ENCODE peak calls at places on chromosomes 12 and 14, in six cellular contexts. E is K562, N is GM12878, G is HL-60, F is HepG2, Y is H1. J is an unnamed sample.

GRCh38 chr14:68675233-68675577 is 117.7 kb downstream of the ZFP36L1 start:
- DNase-seq in E (no peak), N (no peak), G (no peak), F (peak), Y (no peak), J (no peak)

GRCh38 chr12:110107369-110108281 is 16.5 kb upstream of the IFT81 start:
- DNase-seq in E (no peak), N (no peak), G (no peak), F (peak), Y (no peak), J (no peak)

GRCh38 chr12:109879332-109880048 is 851 bp downstream of the GLTP start:
- DNase-seq in E (peak), N (no peak), G (no peak), F (no peak), Y (peak), J (peak)

GRCh38 chr14:53792909-53793308 is 163.7 kb downstream of the BMP4 start:
- DNase-seq in E (no peak), N (no peak), G (no peak), F (no peak), Y (no peak), J (no peak)

GRCh38 chr12:71804505-71804904 is 35.1 kb upstream of the TBC1D15 start:
- DNase-seq in E (peak), N (no peak), G (no peak), F (no peak), Y (peak), J (no peak)

GRCh38 chr12:78120866-78121590 is 290.3 kb downstream of the NAV3 start:
- DNase-seq in E (no peak), N (no peak), G (peak), F (no peak), Y (no peak), J (peak)

GRCh38 chr12:64894827-64895475 is 70.5 kb downstream of the TBC1D30 start:
- DNase-seq in E (no peak), N (no peak), G (no peak), F (no peak), Y (no peak), J (no peak)

GRCh38 chr12:124497658-124498057 is 69.8 kb downstream of the NCOR2 start:
- DNase-seq in E (no peak), N (no peak), G (peak), F (no peak), Y (no peak), J (peak)

GRCh38 chr12:119901670-119902069 is 24.6 kb upstream of the CIT start:
- DNase-seq in E (no peak), N (no peak), G (no peak), F (no peak), Y (no peak), J (no peak)

GRCh38 chr12:16184691-16185090 is 92.8 kb downstream of the SLC15A5 start:
- DNase-seq in E (no peak), N (no peak), G (no peak), F (no peak), Y (no peak), J (no peak)

GRCh38 chr12:65534105-65534841 is 255.8 kb downstream of the MSRB3 start:
- DNase-seq in E (no peak), N (no peak), G (no peak), F (no peak), Y (no peak), J (no peak)

GRCh38 chr14:97056086-97056485 is 258.9 kb downstream of the VRK1 start:
- DNase-seq in E (no peak), N (no peak), G (no peak), F (no peak), Y (no peak), J (peak)

GRCh38 chr12:126198966-126199692 is 1133.9 kb downstream of the AACS start:
- DNase-seq in E (no peak), N (no peak), G (no peak), F (no peak), Y (no peak), J (no peak)

GRCh38 chr14:34350903-34351302 is 111.1 kb downstream of the SPTSSA start:
- DNase-seq in E (no peak), N (no peak), G (no peak), F (no peak), Y (no peak), J (no peak)

GRCh38 chr12:24922109-24922508 is 26.8 kb downstream of the BCAT1 start:
- DNase-seq in E (no peak), N (no peak), G (no peak), F (no peak), Y (no peak), J (no peak)

GRCh38 chr14:86357119-86357518 is 827.2 kb downstream of the FLRT2 start:
- DNase-seq in E (no peak), N (no peak), G (no peak), F (no peak), Y (no peak), J (no peak)

GRCh38 chr14:71243697-71244096 is 336.4 kb downstream of the PCNX1 start:
- DNase-seq in E (no peak), N (no peak), G (no peak), F (no peak), Y (no peak), J (no peak)

GRCh38 chr12:15757553-15758255 is 31.5 kb downstream of the EPS8 start:
- DNase-seq in E (no peak), N (no peak), G (no peak), F (peak), Y (no peak), J (no peak)

GRCh38 chr12:121181181-121181580 is 28.7 kb upstream of the P2RX4 start:
- DNase-seq in E (no peak), N (no peak), G (no peak), F (no peak), Y (no peak), J (no peak)

GRCh38 chr14:106039400-106039799 is 513.0 kb downstream of the TMEM121 start:
- DNase-seq in E (peak), N (no peak), G (no peak), F (no peak), Y (no peak), J (peak)

GRCh38 chr12:48000878-48001321 is 3.4 kb downstream of the COL2A1 start:
- DNase-seq in E (no peak), N (no peak), G (no peak), F (no peak), Y (no peak), J (peak)

GRCh38 chr14:34623506-34623905 is 6.4 kb downstream of the SNX6 start:
- DNase-seq in E (no peak), N (no peak), G (no peak), F (no peak), Y (no peak), J (no peak)

GRCh38 chr12:77120156-77120555 is 54.8 kb upstream of the E2F7 start:
- DNase-seq in E (no peak), N (no peak), G (no peak), F (no peak), Y (no peak), J (no peak)

GRCh38 chr12:90075685-90076084 is 367.0 kb upstream of the ATP2B1 start:
- DNase-seq in E (no peak), N (no peak), G (no peak), F (no peak), Y (no peak), J (no peak)

GRCh38 chr12:2819810-2820209 is 7.3 kb downstream of the ITFG2 start:
- DNase-seq in E (no peak), N (no peak), G (no peak), F (no peak), Y (no peak), J (no peak)

GRCh38 chr12:70402597-70402996 is 36.5 kb downstream of the KCNMB4 start:
- DNase-seq in E (no peak), N (no peak), G (no peak), F (no peak), Y (no peak), J (no peak)

GRCh38 chr14:103488071-103488470 is 34.6 kb downstream of the CKB start:
- DNase-seq in E (no peak), N (no peak), G (no peak), F (no peak), Y (no peak), J (no peak)

GRCh38 chr14:103483600-103483999 is 39.0 kb downstream of the CKB start:
- DNase-seq in E (no peak), N (no peak), G (no peak), F (no peak), Y (no peak), J (no peak)

GRCh38 chr14:103488960-103489359 is 33.7 kb downstream of the CKB start:
- DNase-seq in E (no peak), N (no peak), G (no peak), F (no peak), Y (no peak), J (no peak)

GRCh38 chr14:103480595-103480994 is 42.0 kb downstream of the CKB start:
- DNase-seq in E (no peak), N (peak), G (no peak), F (no peak), Y (no peak), J (no peak)

GRCh38 chr14:103485504-103485903 is 37.1 kb downstream of the CKB start:
- DNase-seq in E (no peak), N (no peak), G (no peak), F (no peak), Y (no peak), J (no peak)
- TF ChIP-seq GABPA in E (no peak), N (no peak), G (no peak), F (no peak), Y (no peak), J (no peak)

DNA sequence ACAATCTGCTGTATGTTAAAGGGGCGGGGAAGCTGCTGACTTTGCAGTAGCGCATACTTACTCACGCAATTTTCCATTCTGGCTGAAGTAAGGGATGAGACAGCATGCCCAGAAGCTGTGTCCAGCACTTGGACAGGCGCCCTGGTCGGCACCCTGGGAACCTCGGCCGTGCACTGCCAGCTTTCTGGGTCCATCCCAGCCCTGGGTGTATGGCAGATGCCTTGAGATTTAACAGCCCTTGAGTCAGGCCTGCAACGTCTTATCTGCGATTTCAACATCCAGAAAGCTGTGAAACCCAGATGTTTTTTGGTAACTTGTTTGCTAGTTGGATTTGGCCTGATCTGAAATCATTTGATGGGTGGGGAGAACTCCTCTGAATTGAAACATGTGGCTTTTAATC is 16.2 kb downstream of the EML1 start:
- DNase-seq in E (no peak), N (no peak), G (no peak), F (no peak), Y (no peak), J (peak)
- TF ChIP-seq GABPA in E (no peak), N (no peak), G (no peak), F (no peak), Y (no peak), J (no peak)

GRCh38 chr12:122230798-122231197 is 4.9 kb upstream of the DIABLO start:
- DNase-seq in E (no peak), N (no peak), G (no peak), F (no peak), Y (no peak), J (no peak)

GRCh38 chr12:122226366-122227222 is 742 bp upstream of the DIABLO start:
- DNase-seq in E (no peak), N (no peak), G (no peak), F (no peak), Y (no peak), J (no peak)

GRCh38 chr12:122225683-122226365 is at the start of gene DIABLO:
- DNase-seq in E (peak), N (peak), G (peak), F (peak), Y (peak), J (peak)

GRCh38 chr12:122228092-122228491 is 2.2 kb upstream of the DIABLO start:
- DNase-seq in E (no peak), N (no peak), G (no peak), F (no peak), Y (no peak), J (peak)

DNA sequence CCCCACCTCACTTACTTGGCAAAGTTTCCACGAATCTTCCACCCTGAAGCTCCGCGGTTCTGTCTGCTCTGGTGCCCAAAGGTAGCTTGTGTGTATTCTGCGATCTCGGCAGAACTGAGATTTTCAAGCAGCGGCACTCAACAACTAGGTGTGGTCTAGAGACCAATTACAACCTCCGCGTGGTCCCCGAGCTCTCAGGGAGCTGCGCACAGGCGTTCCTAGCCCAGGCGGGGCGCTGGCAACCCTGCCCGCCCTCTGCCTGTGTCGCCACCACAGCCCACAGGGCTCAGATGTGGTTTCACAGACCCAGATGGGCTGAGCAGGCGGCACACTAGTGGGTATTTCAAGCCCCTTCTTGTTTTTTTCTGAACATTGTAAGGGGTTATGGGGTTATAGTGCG is 1.5 kb upstream of the DIABLO start:
- DNase-seq in E (no peak), N (no peak), G (no peak), F (no peak), Y (no peak), J (peak)
- TF ChIP-seq GABPA in E (no peak), N (no peak), G (no peak), F (no peak), Y (no peak), J (no peak)

GRCh38 chr14:92841930-92842329 is 47.8 kb downstream of the GOLGA5 start:
- DNase-seq in E (no peak), N (no peak), G (no peak), F (no peak), Y (no peak), J (no peak)

GRCh38 chr14:92847220-92848148 is 53.4 kb downstream of the GOLGA5 start:
- DNase-seq in E (no peak), N (no peak), G (peak), F (no peak), Y (no peak), J (no peak)

GRCh38 chr14:92846162-92846897 is 52.2 kb downstream of the GOLGA5 start:
- DNase-seq in E (peak), N (peak), G (peak), F (no peak), Y (no peak), J (no peak)

GRCh38 chr14:92848941-92849340 is 54.8 kb downstream of the GOLGA5 start:
- DNase-seq in E (no peak), N (no peak), G (no peak), F (no peak), Y (no peak), J (peak)

GRCh38 chr14:92844220-92844619 is 50.1 kb downstream of the GOLGA5 start:
- DNase-seq in E (no peak), N (peak), G (no peak), F (no peak), Y (no peak), J (no peak)
- TF ChIP-seq GABPA in E (no peak), N (no peak), G (no peak), F (no peak), Y (no peak), J (no peak)

GRCh38 chr12:130163461-130164215 is 1.4 kb downstream of the FZD10 start:
- DNase-seq in E (no peak), N (no peak), G (no peak), F (no peak), Y (no peak), J (no peak)
- TF ChIP-seq GABPA in E (no peak), N (no peak), G (no peak), F (no peak), Y (no peak), J (no peak)

DNA sequence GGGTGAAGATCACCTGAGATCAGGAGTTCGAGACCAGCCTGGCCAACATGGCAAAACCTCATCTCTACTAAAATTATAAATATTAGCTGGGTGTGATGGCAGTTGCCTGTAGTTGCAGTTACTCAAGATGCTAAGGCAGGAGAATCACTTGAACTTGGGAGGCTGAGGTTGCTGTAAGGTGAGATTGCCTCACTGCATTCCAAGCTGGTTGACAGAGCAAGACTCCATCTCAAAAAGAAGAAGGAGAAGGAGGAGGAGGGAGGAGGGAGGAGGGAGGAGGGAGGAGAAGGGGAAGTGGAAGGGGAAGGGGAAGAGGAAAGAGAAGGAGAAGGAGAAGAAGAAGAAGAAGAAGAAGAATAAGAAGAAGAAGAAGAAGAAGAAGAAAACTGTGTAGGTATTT is 17.0 kb downstream of the RNASE10 start:
- DNase-seq in E (no peak), N (no peak), G (peak), F (no peak), Y (no peak), J (no peak)
- TF ChIP-seq GABPA in E (no peak), N (no peak), G (no peak), F (no peak), Y (no peak), J (no peak)

DNA sequence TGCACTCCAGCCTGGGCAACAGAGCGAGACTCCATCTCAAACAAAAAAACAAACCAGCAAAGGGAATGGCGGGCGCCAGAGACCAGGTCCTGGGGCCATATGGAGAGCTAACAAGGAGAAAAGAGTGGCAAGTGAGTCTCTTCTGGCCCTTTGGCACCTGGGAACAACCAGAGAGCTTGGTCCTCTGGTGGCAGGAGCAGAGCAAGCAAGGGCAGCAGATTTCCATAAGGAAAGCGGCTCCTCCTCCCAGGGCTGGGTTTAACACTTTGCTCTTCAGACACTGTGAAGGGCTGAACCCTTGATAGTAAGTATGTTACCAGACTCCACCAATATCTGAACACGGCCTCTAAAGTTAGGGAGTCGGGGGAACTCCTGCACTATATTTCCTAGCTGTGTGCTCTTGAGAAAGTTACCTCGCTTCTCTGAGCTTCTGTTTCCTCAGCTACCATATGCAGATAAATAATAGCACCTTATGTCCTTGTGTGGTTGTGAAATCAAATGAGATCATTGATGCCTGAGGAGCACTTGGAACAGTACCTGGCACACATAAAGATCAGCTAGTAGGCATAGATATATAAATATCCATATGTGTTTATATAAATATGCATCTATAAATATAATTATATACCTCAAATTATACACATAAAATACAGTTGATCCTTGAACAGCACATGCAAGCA is 33.4 kb upstream of the PLEKHG6 start:
- DNase-seq in E (no peak), N (no peak), G (no peak), F (no peak), Y (no peak), J (no peak)
- TF ChIP-seq GABPA in E (no peak), N (no peak), G (no peak), F (no peak), Y (no peak), J (no peak)

GRCh38 chr14:26598672-26599131 is 869 bp upstream of the NOVA1 start:
- DNase-seq in E (no peak), N (no peak), G (no peak), F (no peak), Y (no peak), J (peak)

GRCh38 chr14:26595922-26596721 is 1.7 kb downstream of the NOVA1 start:
- DNase-seq in E (no peak), N (no peak), G (no peak), F (no peak), Y (peak), J (no peak)

GRCh38 chr14:26596722-26597030 is 1.2 kb downstream of the NOVA1 start:
- DNase-seq in E (no peak), N (no peak), G (no peak), F (no peak), Y (no peak), J (no peak)

GRCh38 chr14:26598081-26598671 is 343 bp upstream of the NOVA1 start:
- DNase-seq in E (peak), N (no peak), G (no peak), F (peak), Y (peak), J (peak)

GRCh38 chr14:26597136-26598080 is at the start of gene NOVA1:
- DNase-seq in E (no peak), N (no peak), G (no peak), F (no peak), Y (peak), J (peak)
- TF ChIP-seq GABPA in E (no peak), N (no peak), G (no peak), F (no peak), Y (no peak), J (no peak)